ENCODE peak calls at places on chromosomes 12 and 14, in nine cellular contexts. J is Right ventricle myocardium superior; T is T-cell; U is natural killer cell; F is left lung; M is lower lobe of right lung; R is activated CD4-positive, alpha-beta T cell treated with anti-CD3 and anti-CD28 coated beads for 36 hours; Q is left cardiac atrium; L is activated T-cell treated with anti-CD3 and anti-CD28 coated beads, Interleukin-2, amount 50 U/mL, for 72 hours. K is an unnamed sample.
A peak's percentile ranks its signal among the peaks of the same experiment; 100 is the strongest.

GRCh38 chr12:117092511-117092780 is 6.8 kb downstream of the TESC start:
- ATAC-seq in J (no peak), T (no peak), U (no peak), F (no peak), M (no peak), R (no peak), Q (no peak), L (no peak), K (no peak)

GRCh38 chr12:31207799-31208465 is 118.0 kb downstream of the SINHCAF start:
- ATAC-seq in J (no peak), T (no peak), U (no peak), F (no peak), M (no peak), R (peak; percentile 59), Q (no peak), L (peak; percentile 60), K (peak; percentile 57)

GRCh38 chr12:88242161-88242925 is 100.2 kb downstream of the TMTC3 start:
- ATAC-seq in J (no peak), T (no peak), U (no peak), F (peak; percentile 80), M (no peak), R (peak; percentile 95), Q (no peak), L (peak; percentile 96), K (peak; percentile 94)

GRCh38 chr12:89384050-89384749 is 31.9 kb upstream of the DUSP6 start:
- ATAC-seq in J (peak; percentile 86), T (no peak), U (no peak), F (peak; percentile 89), M (peak; percentile 72), R (no peak), Q (peak; percentile 72), L (no peak), K (peak; percentile 85)

GRCh38 chr14:73365727-73366126 is 92.6 kb downstream of the NUMB start:
- ATAC-seq in J (no peak), T (no peak), U (no peak), F (no peak), M (no peak), R (no peak), Q (no peak), L (no peak), K (no peak)

GRCh38 chr14:75340921-75341320 is 62.3 kb downstream of the FOS start:
- ATAC-seq in J (peak; percentile 93), T (no peak), U (no peak), F (peak; percentile 72), M (peak; percentile 89), R (no peak), Q (peak; percentile 96), L (no peak), K (peak; percentile 55)

GRCh38 chr12:68043446-68043845 is 54.2 kb downstream of the IFNG-AS1 start:
- ATAC-seq in J (no peak), T (no peak), U (no peak), F (no peak), M (no peak), R (peak; percentile 35), Q (no peak), L (peak; percentile 25), K (no peak)

GRCh38 chr12:1660304-1661187 is 30.3 kb upstream of the ADIPOR2 start:
- ATAC-seq in J (peak; percentile 18), T (peak; percentile 14), U (peak; percentile 25), F (peak; percentile 51), M (peak; percentile 66), R (peak; percentile 17), Q (peak; percentile 9), L (peak; percentile 20), K (peak; percentile 83)

GRCh38 chr12:13390381-13390856 is 193.9 kb downstream of the EMP1 start:
- ATAC-seq in J (peak; percentile 99), T (no peak), U (no peak), F (peak; percentile 97), M (peak; percentile 94), R (no peak), Q (peak; percentile 98), L (no peak), K (peak; percentile 51)

GRCh38 chr12:49051373-49051764 is 9.2 kb downstream of the KMT2D start:
- ATAC-seq in J (no peak), T (no peak), U (no peak), F (no peak), M (no peak), R (no peak), Q (no peak), L (no peak), K (no peak)

GRCh38 chr14:69045857-69046351 is 66.8 kb upstream of the ACTN1 start:
- ATAC-seq in J (no peak), T (no peak), U (no peak), F (peak; percentile 16), M (peak; percentile 24), R (no peak), Q (no peak), L (no peak), K (no peak)

GRCh38 chr12:51076235-51076930 is 7.0 kb downstream of the CSRNP2 start:
- ATAC-seq in J (no peak), T (no peak), U (no peak), F (no peak), M (no peak), R (peak; percentile 90), Q (no peak), L (peak; percentile 84), K (no peak)

GRCh38 chr12:70660620-70661219 is 23.5 kb upstream of the PTPRB start:
- ATAC-seq in J (no peak), T (no peak), U (peak; percentile 87), F (peak; percentile 90), M (peak; percentile 34), R (no peak), Q (peak; percentile 30), L (no peak), K (peak; percentile 53)

GRCh38 chr12:132478845-132479244 is 11.1 kb upstream of the FBRSL1 start:
- ATAC-seq in J (no peak), T (no peak), U (no peak), F (no peak), M (no peak), R (no peak), Q (no peak), L (no peak), K (peak; percentile 7)